ENCODE peak calls at places on chromosomes 1 and 21, in seven cellular contexts. T is spleen, S is transverse colon, O is breast epithelium, Y is Panc1, V is GM23338, Z is H1. E is an unnamed sample.

GRCh38 chr1:177274687-177275211 is 104.0 kb downstream of the BRINP2 start:
- DNase-seq in T (no peak), S (no peak), O (peak; percentile 45), Y (no peak), V (no peak), Z (no peak), E (peak; percentile 75)

GRCh38 chr1:81670286-81670685 is 130.4 kb upstream of the ADGRL2 start:
- DNase-seq in T (no peak), S (peak; percentile 56), O (peak; percentile 66), Y (peak; percentile 64), V (no peak), Z (no peak), E (peak; percentile 82)

GRCh38 chr1:24391882-24392603 is 21.5 kb downstream of the STPG1 start:
- DNase-seq in T (peak; percentile 82), S (peak; percentile 80), O (peak; percentile 61), Y (no peak), V (peak; percentile 93), Z (peak; percentile 88), E (peak; percentile 83)

GRCh38 chr1:225368036-225368552 is 59.7 kb downstream of the LBR start:
- DNase-seq in T (no peak), S (no peak), O (no peak), Y (no peak), V (no peak), Z (no peak), E (no peak)

GRCh38 chr1:944341-945325 is 14.4 kb downstream of the NOC2L start:
- DNase-seq in T (no peak), S (no peak), O (no peak), Y (no peak), V (no peak), Z (no peak), E (no peak)

GRCh38 chr1:246961939-246962373 is 30.2 kb upstream of the AHCTF1 start:
- DNase-seq in T (peak; percentile 84), S (peak; percentile 24), O (no peak), Y (no peak), V (no peak), Z (no peak), E (peak; percentile 69)

GRCh38 chr21:24428539-24429186 is 1178.6 kb downstream of the MRPL39 start:
- DNase-seq in T (no peak), S (no peak), O (no peak), Y (no peak), V (no peak), Z (no peak), E (no peak)

GRCh38 chr1:201149400-201149799 is 4.9 kb downstream of the TMEM9 start:
- DNase-seq in T (peak; percentile 13), S (no peak), O (no peak), Y (no peak), V (peak; percentile 72), Z (no peak), E (no peak)

GRCh38 chr1:236214761-236215160 is 67.0 kb downstream of the ERO1B start:
- DNase-seq in T (no peak), S (no peak), O (no peak), Y (no peak), V (no peak), Z (no peak), E (no peak)

GRCh38 chr1:59442492-59442891 is 145.6 kb downstream of the FGGY start:
- DNase-seq in T (no peak), S (no peak), O (no peak), Y (no peak), V (no peak), Z (no peak), E (no peak)
- H3K27ac ChIP-seq in T (no peak overlapping the region), S (no peak overlapping the region), O (no peak overlapping the region), Y (no peak overlapping the region), V (no peak overlapping the region), Z (no peak overlapping the region), E (no peak overlapping the region)

GRCh38 chr1:105626276-105626987 is 1430.0 kb upstream of the PRMT6 start:
- DNase-seq in T (no peak), S (peak; percentile 27), O (no peak), Y (no peak), V (no peak), Z (no peak), E (no peak)
- TF ChIP-seq POLR2AphosphoS5 in T (no peak), S (no peak), O (no peak), Y (no peak), V (no peak), Z (no peak), E (no peak)

DNA sequence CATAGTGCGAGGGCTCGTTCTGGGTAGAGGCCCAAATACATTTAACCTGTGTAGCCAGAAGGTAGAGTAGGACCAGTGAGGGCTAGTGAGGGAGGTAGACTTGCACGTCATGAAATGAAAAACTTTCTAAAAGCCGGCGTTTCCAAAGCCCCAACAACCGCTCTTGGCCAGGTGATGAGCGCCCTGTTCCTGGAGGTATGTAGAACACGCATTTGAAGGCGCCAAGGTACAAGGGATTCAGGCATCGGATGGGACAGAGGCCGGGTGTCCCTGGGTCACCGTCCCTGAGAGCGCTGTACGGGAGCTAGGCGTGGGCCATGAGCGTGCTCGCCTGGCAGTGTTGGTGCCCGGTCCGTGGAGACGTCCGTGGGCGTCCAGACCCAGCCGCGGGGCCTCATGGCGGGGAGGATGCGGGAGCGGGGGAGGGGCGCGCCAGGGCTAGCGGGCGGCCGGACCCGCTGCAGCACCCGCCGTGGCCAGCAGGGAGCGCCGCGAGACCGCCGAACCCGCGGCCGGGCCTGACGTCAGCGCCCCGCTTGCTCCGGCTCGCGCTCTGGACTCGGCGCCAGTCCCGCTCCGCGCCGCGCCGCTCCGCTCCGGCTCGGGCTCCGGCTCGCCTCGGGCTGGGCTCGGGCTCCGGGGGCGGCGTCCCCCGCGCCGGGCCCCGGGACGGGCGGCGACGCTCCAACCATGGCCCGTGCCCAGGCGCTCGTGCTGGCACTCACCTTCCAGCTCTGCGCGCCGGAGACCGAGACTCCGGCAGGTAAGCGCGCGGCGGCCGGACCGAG is at the start of gene PTPRU:
- DNase-seq in T (peak; percentile 96), S (peak; percentile 84), O (peak; percentile 65), Y (no peak), V (peak; percentile 83), Z (peak; percentile 98), E (peak; percentile 90)
- H3K27ac ChIP-seq in T (no peak within 1 kb of the TSS), S (peak within 1 kb of the TSS; percentile 26), O (peak within 1 kb of the TSS; percentile 83), Y (no peak within 1 kb of the TSS), V (no peak within 1 kb of the TSS), Z (no peak within 1 kb of the TSS), E (peak within 1 kb of the TSS; percentile 57)

GRCh38 chr1:19472174-19472573 is 13.2 kb downstream of the CAPZB start:
- DNase-seq in T (no peak), S (no peak), O (no peak), Y (no peak), V (no peak), Z (no peak), E (no peak)
- TF ChIP-seq POLR2AphosphoS5 in T (no peak), S (no peak), O (no peak), Y (no peak), V (no peak), Z (no peak), E (no peak)

DNA sequence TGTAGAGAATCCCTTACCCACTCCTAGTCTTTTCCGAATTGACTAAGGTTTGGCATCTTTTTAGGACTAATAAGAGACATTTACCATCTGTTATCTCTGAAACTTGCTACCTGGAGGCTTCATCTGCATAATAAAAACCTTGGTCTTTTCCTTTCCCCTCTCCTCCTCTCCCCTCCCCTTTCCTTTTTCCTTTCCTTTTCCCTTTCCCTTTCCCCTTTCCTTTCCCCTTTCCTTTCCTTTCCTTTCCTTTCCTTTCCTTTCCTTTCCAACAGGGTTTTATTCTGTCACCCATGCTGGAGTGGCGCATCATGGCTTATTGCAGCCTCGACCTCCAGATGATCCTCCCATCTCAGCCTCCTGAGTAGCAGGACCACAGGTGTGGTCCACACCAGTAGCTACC is 195.7 kb downstream of the RYR2 start:
- DNase-seq in T (no peak), S (no peak), O (no peak), Y (no peak), V (no peak), Z (no peak), E (no peak)
- H3K27ac ChIP-seq in T (no peak overlapping the region), S (no peak overlapping the region), O (no peak overlapping the region), Y (no peak overlapping the region), V (no peak overlapping the region), Z (no peak overlapping the region), E (no peak overlapping the region)

GRCh38 chr1:51336004-51336403 is 5.6 kb upstream of the TTC39A start:
- DNase-seq in T (no peak), S (no peak), O (no peak), Y (no peak), V (no peak), Z (no peak), E (no peak)
- TF ChIP-seq POLR2AphosphoS5 in T (no peak), S (no peak), O (no peak), Y (no peak), V (no peak), Z (no peak), E (no peak)

GRCh38 chr1:234710381-234710780 is 100.4 kb upstream of the IRF2BP2 start:
- DNase-seq in T (no peak), S (no peak), O (no peak), Y (no peak), V (no peak), Z (no peak), E (peak; percentile 48)

GRCh38 chr1:234708700-234709395 is 98.9 kb upstream of the IRF2BP2 start:
- DNase-seq in T (no peak), S (no peak), O (no peak), Y (no peak), V (no peak), Z (no peak), E (peak; percentile 30)

GRCh38 chr1:234706199-234706598 is 96.2 kb upstream of the IRF2BP2 start:
- DNase-seq in T (no peak), S (no peak), O (no peak), Y (no peak), V (no peak), Z (peak; percentile 8), E (no peak)

GRCh38 chr1:234709473-234710279 is 99.7 kb upstream of the IRF2BP2 start:
- DNase-seq in T (no peak), S (peak; percentile 51), O (no peak), Y (no peak), V (no peak), Z (no peak), E (peak; percentile 60)

DNA sequence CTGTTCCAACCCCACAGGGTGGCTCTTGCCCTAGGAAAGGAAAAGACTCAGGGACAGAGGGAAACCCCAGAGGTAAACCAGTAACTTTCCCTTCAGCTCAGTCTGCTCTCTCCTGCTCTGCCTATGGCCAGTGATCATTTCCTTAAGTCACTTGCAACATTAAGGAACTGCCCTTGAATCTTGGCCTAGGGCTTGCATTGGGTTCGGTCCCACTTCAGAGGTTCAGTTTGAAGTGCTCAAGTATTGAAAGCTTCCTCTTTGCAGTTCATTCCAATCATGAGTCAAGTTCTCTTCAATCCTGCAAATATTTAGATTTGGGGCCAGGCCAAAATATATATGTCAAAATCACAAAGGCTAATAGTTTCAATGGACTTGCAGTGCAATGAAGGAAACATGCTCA is 97.7 kb upstream of the IRF2BP2 start:
- DNase-seq in T (no peak), S (no peak), O (no peak), Y (no peak), V (no peak), Z (no peak), E (peak; percentile 58)
- H3K27ac ChIP-seq in T (no peak overlapping the region), S (no peak overlapping the region), O (no peak overlapping the region), Y (peak overlapping the region; percentile 69), V (no peak overlapping the region), Z (no peak overlapping the region), E (no peak overlapping the region)